ENCODE peak calls at places on chromosomes 2 and 18, in ten cellular contexts. V is chondrocyte, B is mesothelial cell of epicardium, N is sigmoid colon, G is fibroblast of mammary gland, Y is heart left ventricle, A is astrocyte of the spinal cord, D is tibial artery, M is left lung, K is IMR-90. O is an unnamed sample.

GRCh38 chr2:172399765-172400164 is 27.6 kb upstream of the ITGA6 start:
- DNase-seq in D (no peak), M (no peak), Y (no peak), B (no peak), G (no peak), N (no peak), K (no peak), A (no peak), V (no peak), O (no peak)

GRCh38 chr2:85137131-85137530 is 3.9 kb downstream of the TCF7L1 start:
- DNase-seq in D (no peak), A (no peak), K (no peak), B (no peak), M (no peak), G (no peak), N (no peak), V (no peak), Y (no peak), O (no peak)

GRCh38 chr18:64017870-64018269 is 48.0 kb downstream of the SERPINB8 start:
- DNase-seq in G (peak; percentile 40), M (no peak), K (peak; percentile 13), B (no peak), Y (no peak), V (no peak), A (peak; percentile 27), N (no peak), D (no peak), O (no peak)

GRCh38 chr2:174554514-174555119 is 43.0 kb downstream of the WIPF1 start:
- DNase-seq in G (no peak), Y (no peak), M (no peak), K (no peak), A (no peak), B (no peak), N (no peak), V (no peak), D (no peak), O (no peak)

GRCh38 chr18:67151366-67151765 is 365.2 kb downstream of the DSEL start:
- DNase-seq in M (no peak), B (no peak), D (no peak), V (no peak), Y (no peak), N (no peak), G (no peak), K (no peak), A (no peak), O (no peak)

GRCh38 chr2:136358576-136358975 is 240.6 kb upstream of the CXCR4 start:
- DNase-seq in D (no peak), N (no peak), M (no peak), V (no peak), Y (no peak), G (no peak), B (no peak), A (no peak), K (no peak), O (no peak)

GRCh38 chr2:158685646-158686045 is 109.5 kb upstream of the DAPL1 start:
- DNase-seq in N (no peak), B (no peak), V (no peak), D (no peak), G (no peak), M (no peak), A (no peak), Y (no peak), K (no peak), O (no peak)

GRCh38 chr2:179768765-179769164 is 92.6 kb downstream of the ZNF385B start:
- DNase-seq in Y (no peak), A (peak; percentile 66), N (no peak), D (no peak), K (peak; percentile 1), G (peak; percentile 35), V (no peak), B (no peak), M (no peak), O (no peak)

GRCh38 chr18:28175047-28175929 is 1.6 kb downstream of the CDH2 start:
- DNase-seq in B (peak; percentile 42), G (peak; percentile 34), N (peak; percentile 60), D (no peak), V (peak; percentile 93), Y (peak; percentile 62), K (peak; percentile 42), A (peak; percentile 52), M (peak; percentile 77), O (peak; percentile 64)

GRCh38 chr2:58240595-58240937 is 559 bp downstream of the FANCL start:
- DNase-seq in D (no peak), N (no peak), V (no peak), K (no peak), B (no peak), M (no peak), A (peak; percentile 30), G (peak; percentile 23), Y (no peak), O (no peak)

GRCh38 chr2:119673796-119674195 is 5.2 kb upstream of the TMEM177 start:
- DNase-seq in A (no peak), D (no peak), M (no peak), N (no peak), B (no peak), G (no peak), Y (no peak), K (no peak), V (no peak), O (no peak)

GRCh38 chr2:46278952-46279351 is 18.3 kb upstream of the EPAS1 start:
- DNase-seq in K (no peak), N (no peak), V (no peak), Y (no peak), M (no peak), B (no peak), G (no peak), D (no peak), A (no peak), O (no peak)

GRCh38 chr2:127567351-127567854 is 31.9 kb downstream of the MYO7B start:
- DNase-seq in Y (no peak), D (no peak), K (no peak), A (no peak), B (no peak), G (no peak), M (no peak), N (peak; percentile 36), V (peak; percentile 50), O (no peak)

GRCh38 chr2:47724221-47724981 is 58.5 kb upstream of the MSH6 start:
- DNase-seq in V (no peak), B (no peak), G (peak; percentile 29), K (peak; percentile 13), D (no peak), M (no peak), N (no peak), Y (no peak), A (no peak), O (no peak)

GRCh38 chr2:102801098-102801718 is 39.4 kb downstream of the TMEM182 start:
- DNase-seq in G (peak; percentile 36), D (no peak), N (no peak), V (no peak), M (no peak), Y (peak; percentile 86), A (peak; percentile 16), K (peak; percentile 22), B (no peak), O (no peak)

GRCh38 chr2:215550331-215550730 is 114.5 kb upstream of the FN1 start:
- DNase-seq in N (no peak), M (no peak), G (no peak), K (no peak), A (no peak), B (no peak), D (no peak), V (no peak), Y (no peak), O (no peak)

GRCh38 chr2:61604433-61604832 is 66.3 kb upstream of the XPO1 start:
- DNase-seq in V (no peak), N (no peak), K (peak; percentile 20), A (peak; percentile 15), M (no peak), D (no peak), Y (no peak), G (no peak), B (no peak), O (no peak)

DNA sequence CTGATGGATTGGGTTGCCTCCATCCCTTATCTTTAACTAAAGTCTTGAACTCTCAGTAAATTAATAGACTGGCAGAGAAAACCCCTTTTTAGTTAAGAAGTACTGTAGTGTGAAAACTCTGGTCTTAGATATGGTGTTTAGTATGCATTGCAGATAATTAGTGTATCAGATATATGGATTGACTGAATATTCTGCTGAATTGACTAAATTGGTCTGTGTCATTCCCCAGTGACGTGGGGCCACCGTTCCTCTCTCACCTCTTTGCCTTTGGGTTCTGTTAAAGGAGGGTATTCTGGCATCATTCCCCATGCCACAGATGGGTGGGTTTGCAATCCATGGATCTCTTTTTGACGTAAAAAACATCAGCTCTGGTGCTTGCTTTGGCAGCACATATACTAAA is 67.1 kb upstream of the XPO1 start:
- DNase-seq in V (peak; percentile 12), B (no peak), G (no peak), A (no peak), M (no peak), D (no peak), K (no peak), Y (no peak), N (no peak), O (no peak)
- TF ChIP-seq CTCF in V (no peak), B (no peak), G (no peak), A (no peak), M (no peak), D (no peak), K (no peak), Y (no peak), N (no peak), O (no peak)

GRCh38 chr2:152189622-152190495 is 14.3 kb upstream of the STAM2 start:
- DNase-seq in A (peak; percentile 75), B (no peak), Y (no peak), N (no peak), K (peak; percentile 77), M (no peak), D (peak; percentile 46), G (peak; percentile 79), V (no peak), O (no peak)
- TF ChIP-seq CTCF in A (peak; percentile 78), B (no peak), Y (peak; percentile 77), N (peak; percentile 85), K (peak; percentile 96), M (peak; percentile 89), D (peak; percentile 88), G (peak; percentile 94), V (peak; percentile 97), O (peak; percentile 81)

GRCh38 chr2:164913640-164914346 is 41.5 kb downstream of the SLC38A11 start:
- DNase-seq in N (no peak), V (no peak), M (no peak), G (peak; percentile 33), K (peak; percentile 15), A (peak; percentile 26), D (no peak), Y (no peak), B (no peak), O (no peak)
- TF ChIP-seq CTCF in N (no peak), V (peak; percentile 79), M (peak; percentile 21), G (peak; percentile 32), K (peak; percentile 30), A (peak; percentile 39), D (peak; percentile 50), Y (peak; percentile 30), B (peak; percentile 44), O (peak; percentile 51)

GRCh38 chr2:168849610-168850009 is 40.6 kb downstream of the SPC25 start:
- DNase-seq in Y (peak; percentile 50), B (no peak), D (no peak), V (no peak), K (peak; percentile 16), N (no peak), M (no peak), A (peak; percentile 28), G (peak; percentile 29), O (no peak)
- TF ChIP-seq CTCF in Y (peak; percentile 34), B (no peak), D (no peak), V (peak; percentile 63), K (peak; percentile 11), N (no peak), M (no peak), A (peak; percentile 4), G (peak; percentile 7), O (no peak)

O was measured in progenitor cell of endocrine pancreas.